ENCODE peak calls at places on chromosomes 1 and 21, in seven cellular contexts. One of them, this sample, is unnamed.

GRCh38 chr1:13587256-13588030 is 3.8 kb downstream of the PDPN start:
- DNase-seq in transverse colon: no peak
- DNase-seq in body of pancreas: no peak
- DNase-seq in endothelial cell: no peak
- DNase-seq in kidney epithelial cell: no peak
- DNase-seq in tibial nerve: no peak
- DNase-seq in ovary: peak; percentile 22
- DNase-seq in this sample: no peak

GRCh38 chr1:206490643-206491421 is 16.5 kb upstream of the RASSF5 start:
- DNase-seq in transverse colon: no peak
- DNase-seq in body of pancreas: no peak
- DNase-seq in endothelial cell: no peak
- DNase-seq in kidney epithelial cell: no peak
- DNase-seq in tibial nerve: no peak
- DNase-seq in ovary: no peak
- DNase-seq in this sample: no peak

GRCh38 chr21:27793901-27794300 is 827.0 kb upstream of the ADAMTS5 start:
- DNase-seq in transverse colon: no peak
- DNase-seq in body of pancreas: no peak
- DNase-seq in endothelial cell: no peak
- DNase-seq in kidney epithelial cell: no peak
- DNase-seq in tibial nerve: no peak
- DNase-seq in ovary: no peak
- DNase-seq in this sample: no peak

GRCh38 chr1:56967900-56968832 is 2.4 kb upstream of the C8B start:
- DNase-seq in transverse colon: no peak
- DNase-seq in body of pancreas: peak; percentile 68
- DNase-seq in endothelial cell: peak; percentile 73
- DNase-seq in kidney epithelial cell: no peak
- DNase-seq in tibial nerve: no peak
- DNase-seq in ovary: no peak
- DNase-seq in this sample: peak; percentile 69

GRCh38 chr1:241834733-241835377 is 13.1 kb upstream of the EXO1 start:
- DNase-seq in transverse colon: no peak
- DNase-seq in body of pancreas: no peak
- DNase-seq in endothelial cell: no peak
- DNase-seq in kidney epithelial cell: no peak
- DNase-seq in tibial nerve: no peak
- DNase-seq in ovary: no peak
- DNase-seq in this sample: no peak

GRCh38 chr1:62181531-62181930 is 13.1 kb upstream of the L1TD1 start:
- DNase-seq in transverse colon: no peak
- DNase-seq in body of pancreas: no peak
- DNase-seq in endothelial cell: no peak
- DNase-seq in kidney epithelial cell: no peak
- DNase-seq in tibial nerve: no peak
- DNase-seq in ovary: no peak
- DNase-seq in this sample: no peak

GRCh38 chr1:4000811-4001251 is 100.8 kb upstream of the C1orf174 start:
- DNase-seq in transverse colon: no peak
- DNase-seq in body of pancreas: no peak
- DNase-seq in endothelial cell: no peak
- DNase-seq in kidney epithelial cell: no peak
- DNase-seq in tibial nerve: no peak
- DNase-seq in ovary: no peak
- DNase-seq in this sample: no peak

GRCh38 chr21:30227633-30228404 is 11.9 kb upstream of the CLDN8 start:
- DNase-seq in transverse colon: no peak
- DNase-seq in body of pancreas: peak; percentile 26
- DNase-seq in endothelial cell: no peak
- DNase-seq in kidney epithelial cell: peak; percentile 83
- DNase-seq in tibial nerve: no peak
- DNase-seq in ovary: peak; percentile 26
- DNase-seq in this sample: no peak

GRCh38 chr1:57857809-57858208 is 433.9 kb upstream of the DAB1 start:
- DNase-seq in transverse colon: no peak
- DNase-seq in body of pancreas: no peak
- DNase-seq in endothelial cell: no peak
- DNase-seq in kidney epithelial cell: no peak
- DNase-seq in tibial nerve: no peak
- DNase-seq in ovary: no peak
- DNase-seq in this sample: no peak

GRCh38 chr1:108016451-108016920 is 51.5 kb upstream of the VAV3 start:
- DNase-seq in transverse colon: no peak
- DNase-seq in body of pancreas: no peak
- DNase-seq in endothelial cell: no peak
- DNase-seq in kidney epithelial cell: peak; percentile 94
- DNase-seq in tibial nerve: no peak
- DNase-seq in ovary: no peak
- DNase-seq in this sample: no peak

GRCh38 chr1:209132736-209133467 is 450.6 kb upstream of the CAMK1G start:
- DNase-seq in transverse colon: peak; percentile 38
- DNase-seq in body of pancreas: no peak
- DNase-seq in endothelial cell: no peak
- DNase-seq in kidney epithelial cell: no peak
- DNase-seq in tibial nerve: no peak
- DNase-seq in ovary: no peak
- DNase-seq in this sample: no peak

GRCh38 chr1:232575524-232576040 is 54.4 kb downstream of the SIPA1L2 start:
- DNase-seq in transverse colon: no peak
- DNase-seq in body of pancreas: no peak
- DNase-seq in endothelial cell: no peak
- DNase-seq in kidney epithelial cell: no peak
- DNase-seq in tibial nerve: no peak
- DNase-seq in ovary: no peak
- DNase-seq in this sample: no peak

GRCh38 chr1:181061891-181062777 is 26.4 kb upstream of the IER5 start:
- DNase-seq in transverse colon: peak; percentile 25
- DNase-seq in body of pancreas: no peak
- DNase-seq in endothelial cell: no peak
- DNase-seq in kidney epithelial cell: no peak
- DNase-seq in tibial nerve: no peak
- DNase-seq in ovary: no peak
- DNase-seq in this sample: no peak

GRCh38 chr1:172704446-172705176 is 45.7 kb downstream of the FASLG start:
- DNase-seq in transverse colon: no peak
- DNase-seq in body of pancreas: no peak
- DNase-seq in endothelial cell: no peak
- DNase-seq in kidney epithelial cell: no peak
- DNase-seq in tibial nerve: no peak
- DNase-seq in ovary: no peak
- DNase-seq in this sample: no peak

GRCh38 chr1:116498789-116499628 is 71.8 kb downstream of the CD58 start:
- DNase-seq in transverse colon: peak; percentile 64
- DNase-seq in body of pancreas: peak; percentile 66
- DNase-seq in endothelial cell: peak; percentile 79
- DNase-seq in kidney epithelial cell: no peak
- DNase-seq in tibial nerve: no peak
- DNase-seq in ovary: peak; percentile 13
- DNase-seq in this sample: peak; percentile 70

GRCh38 chr1:228986093-228986904 is 251.0 kb downstream of the RHOU start:
- DNase-seq in transverse colon: peak; percentile 47
- DNase-seq in body of pancreas: peak; percentile 62
- DNase-seq in endothelial cell: no peak
- DNase-seq in kidney epithelial cell: no peak
- DNase-seq in tibial nerve: no peak
- DNase-seq in ovary: peak; percentile 69
- DNase-seq in this sample: no peak

GRCh38 chr1:54253480-54253879 is 53.5 kb downstream of the MRPL37 start:
- DNase-seq in transverse colon: no peak
- DNase-seq in body of pancreas: no peak
- DNase-seq in endothelial cell: no peak
- DNase-seq in kidney epithelial cell: peak; percentile 86
- DNase-seq in tibial nerve: peak; percentile 64
- DNase-seq in ovary: no peak
- DNase-seq in this sample: no peak

GRCh38 chr1:41679531-41679930 is 195.0 kb upstream of the EDN2 start:
- DNase-seq in transverse colon: no peak
- DNase-seq in body of pancreas: no peak
- DNase-seq in endothelial cell: no peak
- DNase-seq in kidney epithelial cell: no peak
- DNase-seq in tibial nerve: no peak
- DNase-seq in ovary: no peak
- DNase-seq in this sample: no peak

DNA sequence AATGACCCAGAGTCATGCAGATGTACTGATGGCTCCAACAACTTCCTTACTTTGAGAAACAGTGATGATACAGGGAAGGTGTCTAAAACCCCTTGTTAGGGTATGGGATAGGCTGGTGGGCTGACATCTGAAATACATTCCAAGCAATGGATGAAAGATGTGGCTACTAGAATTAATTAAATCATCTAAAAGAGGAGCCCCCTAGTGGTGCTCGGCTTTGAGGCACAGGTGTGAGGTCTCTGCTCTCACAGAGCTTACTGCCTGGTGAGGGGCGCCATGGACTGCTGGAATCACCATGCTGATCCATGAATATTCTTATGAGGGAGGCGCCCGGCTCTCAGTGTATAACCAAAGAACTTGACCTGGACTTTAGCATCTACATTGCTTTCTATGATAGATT is 48.5 kb downstream of the GNG4 start:
- DNase-seq in transverse colon: no peak
- DNase-seq in body of pancreas: no peak
- DNase-seq in endothelial cell: peak; percentile 20
- DNase-seq in kidney epithelial cell: no peak
- DNase-seq in tibial nerve: no peak
- DNase-seq in ovary: no peak
- DNase-seq in this sample: no peak
- TF ChIP-seq CTCF in transverse colon: no peak
- TF ChIP-seq CTCF in body of pancreas: peak; percentile 14
- TF ChIP-seq CTCF in endothelial cell: peak; percentile 57
- TF ChIP-seq CTCF in kidney epithelial cell: peak; percentile 48
- TF ChIP-seq CTCF in tibial nerve: no peak
- TF ChIP-seq CTCF in ovary: no peak
- TF ChIP-seq CTCF in this sample: peak; percentile 31

GRCh38 chr1:77219166-77219887 is at the start of gene PIGK:
- DNase-seq in transverse colon: peak; percentile 93
- DNase-seq in body of pancreas: peak; percentile 89
- DNase-seq in endothelial cell: peak; percentile 87
- DNase-seq in kidney epithelial cell: peak; percentile 68
- DNase-seq in tibial nerve: peak; percentile 68
- DNase-seq in ovary: peak; percentile 80
- DNase-seq in this sample: peak; percentile 90
- TF ChIP-seq CTCF in transverse colon: no peak
- TF ChIP-seq CTCF in body of pancreas: no peak
- TF ChIP-seq CTCF in endothelial cell: no peak
- TF ChIP-seq CTCF in kidney epithelial cell: no peak
- TF ChIP-seq CTCF in tibial nerve: no peak
- TF ChIP-seq CTCF in ovary: no peak
- TF ChIP-seq CTCF in this sample: no peak

GRCh38 chr1:42730988-42731387 is 9.0 kb downstream of the CLDN19 start:
- DNase-seq in transverse colon: peak; percentile 55
- DNase-seq in body of pancreas: no peak
- DNase-seq in endothelial cell: no peak
- DNase-seq in kidney epithelial cell: no peak
- DNase-seq in tibial nerve: no peak
- DNase-seq in ovary: no peak
- DNase-seq in this sample: no peak
- TF ChIP-seq CTCF in transverse colon: peak; percentile 10
- TF ChIP-seq CTCF in body of pancreas: no peak
- TF ChIP-seq CTCF in endothelial cell: no peak
- TF ChIP-seq CTCF in kidney epithelial cell: peak; percentile 2
- TF ChIP-seq CTCF in tibial nerve: no peak
- TF ChIP-seq CTCF in ovary: no peak
- TF ChIP-seq CTCF in this sample: no peak

GRCh38 chr1:239586128-239586527 is 199.8 kb downstream of the CHRM3 start:
- DNase-seq in transverse colon: no peak
- DNase-seq in body of pancreas: no peak
- DNase-seq in endothelial cell: no peak
- DNase-seq in kidney epithelial cell: no peak
- DNase-seq in tibial nerve: no peak
- DNase-seq in ovary: no peak
- DNase-seq in this sample: no peak

DNA sequence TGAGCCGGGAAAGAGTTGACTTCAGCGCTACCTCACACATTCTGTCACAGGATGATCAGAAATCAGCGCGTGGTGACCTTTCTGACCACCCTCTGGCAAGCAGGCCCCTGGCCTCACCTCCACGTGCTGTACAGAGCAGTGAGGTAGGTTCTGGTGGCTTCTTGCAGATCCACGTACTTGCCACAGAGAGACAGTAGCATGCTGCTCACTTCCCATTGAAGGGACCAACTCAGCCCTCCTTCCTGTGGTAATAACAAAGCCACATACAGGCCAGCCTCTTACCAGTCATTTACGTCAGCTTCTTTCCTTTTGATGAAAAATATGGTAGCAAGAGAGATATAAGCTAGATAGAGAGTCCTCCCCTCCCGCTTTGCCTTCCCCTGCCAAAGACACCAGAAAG is 200.7 kb downstream of the CHRM3 start:
- DNase-seq in transverse colon: no peak
- DNase-seq in body of pancreas: no peak
- DNase-seq in endothelial cell: no peak
- DNase-seq in kidney epithelial cell: no peak
- DNase-seq in tibial nerve: no peak
- DNase-seq in ovary: no peak
- DNase-seq in this sample: no peak
- TF ChIP-seq CTCF in transverse colon: no peak
- TF ChIP-seq CTCF in body of pancreas: no peak
- TF ChIP-seq CTCF in endothelial cell: no peak
- TF ChIP-seq CTCF in kidney epithelial cell: no peak
- TF ChIP-seq CTCF in tibial nerve: no peak
- TF ChIP-seq CTCF in ovary: no peak
- TF ChIP-seq CTCF in this sample: no peak

GRCh38 chr1:113129529-113130185 is 56.7 kb downstream of the LRIG2 start:
- DNase-seq in transverse colon: no peak
- DNase-seq in body of pancreas: no peak
- DNase-seq in endothelial cell: no peak
- DNase-seq in kidney epithelial cell: no peak
- DNase-seq in tibial nerve: no peak
- DNase-seq in ovary: no peak
- DNase-seq in this sample: no peak
- TF ChIP-seq CTCF in transverse colon: no peak
- TF ChIP-seq CTCF in body of pancreas: no peak
- TF ChIP-seq CTCF in endothelial cell: no peak
- TF ChIP-seq CTCF in kidney epithelial cell: no peak
- TF ChIP-seq CTCF in tibial nerve: no peak
- TF ChIP-seq CTCF in ovary: no peak
- TF ChIP-seq CTCF in this sample: no peak

GRCh38 chr1:1230656-1231399 is 973 bp downstream of the SDF4 start:
- DNase-seq in transverse colon: peak; percentile 65
- DNase-seq in body of pancreas: no peak
- DNase-seq in endothelial cell: no peak
- DNase-seq in kidney epithelial cell: no peak
- DNase-seq in tibial nerve: no peak
- DNase-seq in ovary: no peak
- DNase-seq in this sample: no peak
- TF ChIP-seq CTCF in transverse colon: peak; percentile 78
- TF ChIP-seq CTCF in body of pancreas: peak; percentile 30
- TF ChIP-seq CTCF in endothelial cell: no peak
- TF ChIP-seq CTCF in kidney epithelial cell: peak; percentile 37
- TF ChIP-seq CTCF in tibial nerve: no peak
- TF ChIP-seq CTCF in ovary: no peak
- TF ChIP-seq CTCF in this sample: no peak